ENCODE peak calls at places on chromosomes 13 and 19, in four cellular contexts. X is endothelial cell of umbilical vein; K is fibroblast of lung; V is CD4-positive, alpha-beta T cell. C is an unnamed sample. For H3K27me3, the result is how much of the 10 kb centered on the place peaks cover.

GRCh38 chr19:45351401-45351952 is 10.9 kb downstream of the KLC3 start:
- DNase-seq in K (no peak), V (no peak), X (no peak), C (no peak)

GRCh38 chr13:35927554-35927953 is 203.6 kb downstream of the DCLK1 start:
- DNase-seq in V (no peak), K (peak), X (peak), C (peak)

GRCh38 chr13:101152184-101152583 is 264.1 kb downstream of the NALCN start:
- DNase-seq in V (no peak), X (no peak), K (no peak), C (no peak)

GRCh38 chr19:17332677-17333581 is 1.7 kb downstream of the ANO8 start:
- DNase-seq in V (peak), K (peak), X (peak), C (peak)

GRCh38 chr13:75220238-75220542 is 261.8 kb downstream of the TBC1D4 start:
- DNase-seq in K (no peak), X (no peak), V (no peak), C (no peak)

GRCh38 chr19:32018014-32018413 is 327.4 kb upstream of the ZNF507 start:
- DNase-seq in V (no peak), K (peak), X (no peak), C (peak)

GRCh38 chr13:25882732-25883357 is 169.0 kb downstream of the SHISA2 start:
- DNase-seq in X (no peak), K (no peak), V (no peak), C (no peak)

GRCh38 chr13:39783051-39783450 is 127.6 kb downstream of the COG6 start:
- DNase-seq in X (peak), K (no peak), V (no peak), C (peak)

GRCh38 chr13:44238011-44238421 is 135.6 kb upstream of the SERP2 start:
- DNase-seq in K (peak), V (no peak), X (no peak), C (peak)

GRCh38 chr19:35291259-35291658 is 702 bp upstream of the MAG start:
- DNase-seq in V (no peak), K (no peak), X (no peak), C (no peak)

GRCh38 chr19:42206871-42207755 is 10.4 kb downstream of the DEDD2 start:
- DNase-seq in X (no peak), V (no peak), K (peak), C (peak)

GRCh38 chr13:98142427-98143156 is at the start of gene FARP1:
- DNase-seq in V (no peak), K (peak), X (peak), C (peak)

GRCh38 chr19:5968431-5969373 is 9.2 kb downstream of the RANBP3 start:
- DNase-seq in K (peak), X (peak), V (no peak), C (peak)

GRCh38 chr13:76993021-76993420 is 1.1 kb downstream of the CLN5 start:
- DNase-seq in K (peak), X (no peak), V (no peak), C (peak)

DNA sequence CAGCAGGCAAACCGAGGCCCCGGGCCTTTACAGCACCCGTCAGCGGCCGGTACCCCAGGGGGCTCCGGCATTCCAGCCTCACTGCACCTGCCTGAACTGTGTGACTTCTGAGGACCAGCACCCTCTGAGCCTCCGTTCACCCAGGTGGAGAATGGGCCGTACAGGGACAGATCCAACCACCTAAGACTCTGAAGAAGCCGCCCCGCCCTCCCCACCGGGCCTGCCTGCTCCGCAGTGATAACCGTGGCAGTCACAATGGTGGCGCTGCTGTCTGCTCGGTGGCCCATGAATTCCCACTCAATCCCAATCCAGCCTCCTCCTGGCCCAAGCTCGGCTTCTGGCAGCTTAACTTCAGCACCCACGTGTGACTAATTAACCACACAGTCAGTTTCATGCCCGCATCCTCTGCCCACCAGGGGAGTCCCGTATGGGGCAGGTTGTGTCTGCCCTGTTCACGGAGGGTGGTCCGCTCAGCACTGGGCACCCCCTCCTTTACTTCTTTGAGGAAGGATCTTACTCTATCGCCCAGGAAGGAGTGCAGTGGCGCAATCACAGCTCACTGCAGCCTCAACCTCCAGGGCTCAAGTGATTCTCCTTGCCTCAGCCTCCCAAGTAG is 3.4 kb downstream of the TCF3 start:
- DNase-seq in K (peak), X (no peak), V (no peak), C (no peak)
- TF ChIP-seq CTCF in K (no peak), X (no peak), V (no peak), C (no peak)

DNA sequence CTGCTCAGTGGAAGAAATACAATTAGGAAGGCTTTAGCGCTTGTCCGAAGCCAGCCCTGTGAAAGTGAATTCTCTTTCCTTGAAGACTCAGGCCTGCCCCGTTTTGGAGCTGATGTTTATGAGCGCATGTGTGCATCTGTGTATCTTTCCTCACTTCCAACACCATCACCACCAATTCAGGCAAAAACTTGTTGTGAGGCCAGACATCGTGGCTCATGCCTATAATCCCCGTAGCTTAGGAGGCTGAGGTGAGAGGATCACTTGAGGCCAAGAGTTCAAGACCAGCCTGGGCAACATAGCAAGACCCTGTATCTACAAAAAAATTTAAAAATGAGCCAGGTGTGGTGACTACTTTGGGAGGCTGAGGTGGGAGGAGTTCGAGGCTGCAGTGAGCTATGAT is 37.7 kb upstream of the UBAC2 start:
- DNase-seq in V (no peak), K (no peak), X (no peak), C (no peak)
- H3K27me3 ChIP-seq in V (under half), K (under half), X (under half), C (under half)

DNA sequence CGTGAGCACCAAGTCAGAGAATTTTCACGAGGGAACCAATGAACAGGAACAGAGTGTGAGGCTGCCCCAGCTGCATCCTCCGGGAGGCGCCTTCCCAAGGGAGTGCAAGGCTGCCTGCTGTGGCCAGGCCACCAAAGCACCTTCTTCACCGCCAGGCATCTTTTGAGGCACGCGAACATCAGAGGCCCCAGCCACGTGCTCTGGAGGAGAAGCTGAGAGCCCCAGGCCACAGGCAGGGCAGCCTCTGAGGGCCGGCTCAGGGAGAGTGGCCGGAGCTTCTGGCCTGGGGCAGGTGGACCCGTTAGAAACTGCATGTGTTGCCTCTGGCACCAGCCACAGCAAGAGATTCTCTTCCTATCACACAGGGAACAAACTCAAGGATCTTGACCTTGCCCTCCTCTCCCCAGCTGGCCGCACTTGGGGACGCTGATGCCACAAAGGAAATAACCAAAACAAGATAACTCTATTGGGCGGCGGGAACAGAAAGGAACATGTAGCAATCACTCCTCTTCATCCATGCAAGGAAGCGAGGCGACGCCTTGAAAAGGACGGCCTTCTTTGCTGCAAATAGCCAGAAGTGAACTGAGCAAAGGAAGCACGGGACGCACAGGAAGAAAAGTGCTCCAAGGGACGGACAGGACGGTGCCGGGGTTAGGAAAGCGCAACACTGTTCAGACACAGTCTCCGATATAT is 19.9 kb downstream of the GAS6 start:
- DNase-seq in V (no peak), X (no peak), K (no peak), C (no peak)
- TF ChIP-seq CTCF in V (no peak), X (no peak), K (no peak), C (no peak)

DNA sequence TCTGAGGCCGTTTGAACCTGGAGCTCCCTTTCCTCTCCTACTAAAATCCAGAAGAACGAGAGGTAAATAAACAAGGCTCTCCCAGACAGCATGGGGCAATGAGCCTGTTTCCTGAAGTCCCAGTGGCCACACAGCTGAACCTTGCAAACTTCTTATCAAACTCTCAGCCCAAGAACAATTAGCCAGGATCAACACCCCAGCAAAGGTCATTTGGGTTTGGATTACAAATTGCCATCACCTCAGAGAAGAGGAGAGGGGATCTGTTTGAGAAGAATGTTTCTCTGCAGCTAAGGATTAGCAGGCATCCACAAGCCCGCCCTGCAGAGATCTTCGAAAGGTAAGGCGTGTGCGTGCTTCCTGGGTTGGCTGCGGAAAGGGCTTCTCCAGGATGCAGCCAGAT is 201.9 kb upstream of the SOX1 start:
- DNase-seq in K (no peak), V (no peak), X (no peak), C (no peak)
- H3K27me3 ChIP-seq in K (under half), V (under half), X (under half), C (under half)

DNA sequence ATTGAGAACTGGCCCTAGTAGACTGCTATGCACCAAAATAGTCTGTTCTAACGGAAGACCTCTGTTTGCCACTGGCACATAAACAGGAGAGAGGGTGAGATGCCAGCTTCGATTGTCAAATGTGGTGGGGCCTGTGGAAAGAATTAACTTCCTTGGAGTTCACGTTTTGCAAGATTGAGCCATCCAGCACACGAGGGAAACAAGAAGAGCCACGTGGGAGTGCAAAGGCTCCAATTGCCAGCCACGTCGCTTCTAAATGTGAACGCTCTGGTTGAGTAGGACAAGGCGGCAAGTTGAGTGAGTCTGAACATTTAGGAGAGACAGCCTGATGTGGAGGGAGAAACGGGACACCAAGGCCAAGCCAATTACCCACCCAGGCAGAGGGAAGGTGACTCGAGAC is 409.1 kb downstream of the FGF9 start:
- DNase-seq in X (no peak), V (no peak), K (no peak), C (no peak)
- TF ChIP-seq CTCF in X (no peak), V (no peak), K (no peak), C (no peak)

GRCh38 chr13:50609016-50609415 is 234.5 kb downstream of the DLEU7 start:
- DNase-seq in V (no peak), X (no peak), K (no peak), C (no peak)

GRCh38 chr13:50610238-50610637 is 233.3 kb downstream of the DLEU7 start:
- DNase-seq in V (no peak), X (no peak), K (no peak), C (no peak)

GRCh38 chr13:50613356-50613831 is 230.1 kb downstream of the DLEU7 start:
- DNase-seq in K (peak), V (no peak), X (no peak), C (no peak)

GRCh38 chr13:50612717-50613116 is 230.8 kb downstream of the DLEU7 start:
- DNase-seq in K (no peak), X (peak), V (no peak), C (no peak)

DNA sequence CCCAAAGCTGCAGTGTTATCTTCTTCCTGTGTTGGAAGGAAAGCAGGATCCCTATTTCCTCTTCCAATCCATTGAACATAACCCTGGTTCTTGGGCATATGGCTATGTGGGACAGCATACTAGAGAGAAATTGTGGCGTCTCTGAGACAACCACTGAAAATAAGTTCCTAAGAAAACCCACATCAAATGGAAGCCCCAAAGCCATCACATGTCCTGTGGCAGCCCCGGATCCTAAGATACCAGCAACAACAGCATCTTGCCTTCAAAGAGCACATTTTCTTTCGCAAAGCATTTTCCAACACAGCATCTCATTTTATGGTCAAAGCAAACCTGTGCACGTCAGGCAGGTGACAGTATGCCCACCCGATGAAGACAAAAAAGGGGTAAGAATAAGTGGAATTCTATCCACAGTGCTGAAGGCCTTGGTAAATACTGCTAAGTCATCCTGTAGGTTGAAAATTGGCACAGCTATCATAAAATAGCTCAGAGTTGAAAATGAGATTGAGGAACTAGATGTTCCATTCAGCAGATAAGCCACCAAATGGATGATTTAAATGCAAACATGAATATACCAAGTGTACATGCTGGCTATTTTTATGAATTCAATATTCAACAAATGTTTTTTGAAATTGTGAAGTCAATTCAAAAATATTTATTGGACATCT is 232.2 kb downstream of the DLEU7 start:
- DNase-seq in X (no peak), V (no peak), K (no peak), C (no peak)
- H3K27me3 ChIP-seq in X (under half), V (under half), K (under half), C (under half)

GRCh38 chr19:18866800-18867123 is 29.2 kb downstream of the CERS1 start:
- DNase-seq in K (no peak), V (no peak), X (no peak), C (no peak)
- TF ChIP-seq CTCF in K (no peak), V (peak), X (no peak), C (no peak)

DNA sequence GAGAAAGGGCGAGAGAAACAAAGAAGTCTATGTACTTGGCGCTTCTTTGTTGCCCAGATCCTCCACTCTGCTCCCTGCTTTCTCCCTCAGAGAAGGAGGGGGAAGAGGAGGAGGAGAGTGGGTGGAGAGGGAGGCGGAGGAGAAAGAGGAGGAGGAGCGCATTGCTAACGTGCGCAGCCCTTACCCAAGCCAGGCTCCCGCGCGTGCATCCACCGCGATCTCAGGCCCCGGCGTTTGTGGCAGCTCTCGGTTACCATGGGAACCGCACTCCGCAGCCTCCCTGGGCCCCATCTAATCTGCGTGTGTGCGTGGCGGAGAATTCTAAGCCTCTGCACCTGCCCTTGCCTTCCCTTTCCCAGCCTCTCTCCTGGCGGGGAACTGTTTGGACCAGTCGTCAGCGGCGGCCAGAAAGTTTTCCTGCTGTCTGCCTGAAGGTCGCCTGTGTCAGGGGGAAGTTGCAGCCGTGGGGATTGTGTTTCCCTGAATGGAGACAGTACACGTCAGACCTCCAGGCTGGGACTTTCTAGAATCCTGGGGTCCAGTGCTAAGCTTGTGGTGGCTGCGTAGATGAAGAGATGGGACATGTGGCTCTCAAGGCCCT is at the start of gene ERICH6B:
- DNase-seq in K (peak), X (no peak), V (no peak), C (no peak)
- H3K27me3 ChIP-seq in K (under half), X (under half), V (under half), C (under half)

GRCh38 chr13:113407531-113408393 is 43.8 kb upstream of the GRTP1 start:
- DNase-seq in X (no peak), K (no peak), V (no peak), C (no peak)
- TF ChIP-seq CTCF in X (no peak), K (no peak), V (no peak), C (no peak)

GRCh38 chr19:50721441-50722137 is 1.6 kb upstream of the CLEC11A start:
- DNase-seq in K (no peak), V (no peak), X (no peak), C (no peak)
- H3K27me3 ChIP-seq in K (under half), V (half or more), X (under half), C (under half)